ENCODE peak calls at places on chromosome 19, in five cellular contexts. S is body of pancreas, M is GOT3, U is iris pigment epithelial cell, X is colonic mucosa. Z is an unnamed sample.

GRCh38 chr19:40466219-40467006 is at the start of gene SPTBN4:
- DNase-seq in S (no peak), M (no peak), U (no peak), X (peak), Z (no peak)

GRCh38 chr19:30284209-30284608 is 88.0 kb upstream of the ZNF536 start:
- DNase-seq in S (no peak), M (no peak), U (no peak), X (no peak), Z (no peak)

GRCh38 chr19:15652559-15653278 is 12.0 kb downstream of the CYP4F3 start:
- DNase-seq in S (no peak), M (no peak), U (no peak), X (no peak), Z (no peak)

GRCh38 chr19:719081-719512 is 10.4 kb downstream of the PALM start:
- DNase-seq in S (no peak), M (no peak), U (peak), X (no peak), Z (no peak)

GRCh38 chr19:32208060-32208459 is 137.3 kb upstream of the ZNF507 start:
- DNase-seq in S (no peak), M (no peak), U (no peak), X (no peak), Z (no peak)

GRCh38 chr19:13764821-13765394 is 586 bp downstream of the MRI1 start:
- DNase-seq in S (peak), M (no peak), U (peak), X (no peak), Z (no peak)

GRCh38 chr19:1408300-1409203 is 1.2 kb downstream of the DAZAP1 start:
- DNase-seq in S (peak), M (no peak), U (peak), X (peak), Z (peak)

GRCh38 chr19:23520441-23520840 is 125.2 kb upstream of the ZNF91 start:
- DNase-seq in S (no peak), M (no peak), U (no peak), X (no peak), Z (no peak)

GRCh38 chr19:47305309-47305751 is 4.3 kb upstream of the C5AR1 start:
- DNase-seq in S (peak), M (peak), U (peak), X (peak), Z (peak)

GRCh38 chr19:38006361-38007045 is 99.5 kb downstream of the SIPA1L3 start:
- DNase-seq in S (no peak), M (no peak), U (no peak), X (no peak), Z (no peak)

GRCh38 chr19:30407310-30407709 is 35.1 kb downstream of the ZNF536 start:
- DNase-seq in S (no peak), M (no peak), U (no peak), X (no peak), Z (no peak)

GRCh38 chr19:29645911-29646310 is 19.4 kb upstream of the PLEKHF1 start:
- DNase-seq in S (peak), M (no peak), U (peak), X (no peak), Z (no peak)

GRCh38 chr19:19465436-19466070 is 49.8 kb downstream of the TSSK6 start:
- DNase-seq in S (peak), M (no peak), U (no peak), X (no peak), Z (no peak)

GRCh38 chr19:342801-343421 is 1.7 kb downstream of the MIER2 start:
- DNase-seq in S (peak), M (no peak), U (peak), X (peak), Z (no peak)

GRCh38 chr19:33799507-33799906 is 2.8 kb downstream of the KCTD15 start:
- DNase-seq in S (no peak), M (no peak), U (no peak), X (no peak), Z (no peak)

GRCh38 chr19:19747357-19748220 is 14.7 kb upstream of the ZNF14 start:
- DNase-seq in S (no peak), M (no peak), U (no peak), X (no peak), Z (no peak)

GRCh38 chr19:46198756-46199155 is 30.8 kb upstream of the IGFL1 start:
- DNase-seq in S (no peak), M (no peak), U (no peak), X (no peak), Z (no peak)

GRCh38 chr19:38134538-38135149 is 89.4 kb downstream of the DPF1 start:
- DNase-seq in S (peak), M (no peak), U (peak), X (peak), Z (peak)

GRCh38 chr19:34173145-34173956 is 1.0 kb downstream of the LSM14A start:
- DNase-seq in S (peak), M (no peak), U (peak), X (peak), Z (peak)

GRCh38 chr19:15776991-15777787 is 10.3 kb upstream of the OR10H5 start:
- DNase-seq in S (no peak), M (no peak), U (no peak), X (no peak), Z (no peak)

GRCh38 chr19:768424-768823 is 17.5 kb downstream of the MISP start:
- DNase-seq in S (no peak), M (no peak), U (peak), X (no peak), Z (no peak)

GRCh38 chr19:543912-544608 is at the start of gene GZMM:
- DNase-seq in S (no peak), M (no peak), U (no peak), X (no peak), Z (peak)

GRCh38 chr19:35294328-35294727 is 2.4 kb downstream of the MAG start:
- DNase-seq in S (no peak), M (no peak), U (no peak), X (no peak), Z (no peak)

GRCh38 chr19:4891066-4891465 is 11.6 kb downstream of the ARRDC5 start:
- DNase-seq in S (no peak), M (no peak), U (no peak), X (no peak), Z (no peak)

GRCh38 chr19:29376855-29377354 is 148.9 kb upstream of the VSTM2B start:
- DNase-seq in S (no peak), M (no peak), U (no peak), X (peak), Z (no peak)

GRCh38 chr19:46602392-46603194 is 1.5 kb downstream of the CALM3 start:
- DNase-seq in S (no peak), M (no peak), U (no peak), X (no peak), Z (peak)

GRCh38 chr19:15717781-15718180 is 10.0 kb upstream of the OR10H2 start:
- DNase-seq in S (no peak), M (no peak), U (no peak), X (no peak), Z (no peak)

GRCh38 chr19:41223431-41224234 is 4.6 kb downstream of the AXL start:
- DNase-seq in S (no peak), M (no peak), U (peak), X (no peak), Z (no peak)